ENCODE peak calls at places on chromosomes 11 and 22, in four cellular contexts. V is HL-60, H is K562, Y is GM12878. R is an unnamed sample.

GRCh38 chr22:37328017-37328416 is 45.7 kb downstream of the CYTH4 start:
- DNase-seq in V (no peak), H (no peak), Y (no peak), R (no peak)

GRCh38 chr11:75351541-75352416 is at the start of gene ARRB1:
- DNase-seq in V (peak; percentile 82), H (peak; percentile 93), Y (no peak), R (no peak)

GRCh38 chr11:12408156-12408770 is 30.9 kb downstream of the PARVA start:
- DNase-seq in V (no peak), H (no peak), Y (no peak), R (no peak)

GRCh38 chr11:10743354-10744035 is 7.6 kb upstream of the CTR9 start:
- DNase-seq in V (no peak), H (peak; percentile 50), Y (no peak), R (no peak)

GRCh38 chr11:113014731-113015455 is 53.7 kb downstream of the NCAM1 start:
- DNase-seq in V (no peak), H (no peak), Y (no peak), R (no peak)

GRCh38 chr11:35978891-35979290 is 35.0 kb downstream of the LDLRAD3 start:
- DNase-seq in V (no peak), H (no peak), Y (no peak), R (no peak)

GRCh38 chr22:30010789-30011405 is 69.4 kb upstream of the HORMAD2 start:
- DNase-seq in V (no peak), H (no peak), Y (no peak), R (no peak)

GRCh38 chr11:119368121-119369034 is 13.1 kb downstream of the USP2 start:
- DNase-seq in V (no peak), H (peak; percentile 85), Y (no peak), R (no peak)

GRCh38 chr11:112511906-112512305 is 251.2 kb upstream of the PLET1 start:
- DNase-seq in V (no peak), H (no peak), Y (no peak), R (no peak)

GRCh38 chr22:41285441-41285819 is 557 bp downstream of the RANGAP1 start:
- DNase-seq in V (peak; percentile 55), H (peak; percentile 84), Y (no peak), R (peak; percentile 69)

GRCh38 chr11:6240139-6240538 is 1.2 kb downstream of the CNGA4 start:
- DNase-seq in V (no peak), H (no peak), Y (no peak), R (no peak)

GRCh38 chr11:58507355-58507754 is 550 bp downstream of the OR5B21 start:
- DNase-seq in V (no peak), H (no peak), Y (no peak), R (no peak)

GRCh38 chr11:119149371-119150275 is 771 bp downstream of the ABCG4 start:
- DNase-seq in V (no peak), H (no peak), Y (no peak), R (no peak)

GRCh38 chr22:22703715-22704114 is 59.3 kb downstream of the GGTLC2 start:
- DNase-seq in V (no peak), H (no peak), Y (no peak), R (no peak)

GRCh38 chr11:64396079-64396591 is 37.2 kb downstream of the RPS6KA4 start:
- DNase-seq in V (no peak), H (no peak), Y (no peak), R (no peak)

GRCh38 chr11:86116386-86116726 is 47.5 kb upstream of the PICALM start:
- DNase-seq in V (no peak), H (no peak), Y (peak; percentile 77), R (peak; percentile 31)

GRCh38 chr11:28976012-28976800 is 868.0 kb downstream of the METTL15 start:
- DNase-seq in V (no peak), H (no peak), Y (no peak), R (no peak)

GRCh38 chr11:78419327-78419726 is 1.7 kb upstream of the GAB2 start:
- DNase-seq in V (peak; percentile 37), H (no peak), Y (no peak), R (no peak)

GRCh38 chr11:131301306-131301705 is 69.1 kb upstream of the NTM start:
- DNase-seq in V (no peak), H (no peak), Y (no peak), R (no peak)

GRCh38 chr22:25702046-25702445 is 39.9 kb upstream of the MYO18B start:
- DNase-seq in V (no peak), H (no peak), Y (no peak), R (no peak)

GRCh38 chr11:80532633-80533232 is 1091.9 kb upstream of the TENM4 start:
- DNase-seq in V (no peak), H (no peak), Y (no peak), R (no peak)

GRCh38 chr11:124898711-124899110 is 1.0 kb upstream of the ROBO4 start:
- DNase-seq in V (no peak), H (no peak), Y (no peak), R (no peak)

GRCh38 chr11:124518900-124519541 is 24.4 kb downstream of the OR8B12 start:
- DNase-seq in V (no peak), H (no peak), Y (no peak), R (no peak)

GRCh38 chr11:93817426-93818348 is 32.7 kb downstream of the VSTM5 start:
- DNase-seq in V (no peak), H (no peak), Y (no peak), R (no peak)

GRCh38 chr11:57073121-57073520 is 84.4 kb downstream of the OR5AK2 start:
- DNase-seq in V (no peak), H (no peak), Y (no peak), R (no peak)

GRCh38 chr11:57069942-57070341 is 81.2 kb downstream of the OR5AK2 start:
- DNase-seq in V (peak; percentile 1), H (no peak), Y (no peak), R (no peak)

GRCh38 chr11:57071829-57072228 is 83.1 kb downstream of the OR5AK2 start:
- DNase-seq in V (no peak), H (no peak), Y (no peak), R (no peak)

DNA sequence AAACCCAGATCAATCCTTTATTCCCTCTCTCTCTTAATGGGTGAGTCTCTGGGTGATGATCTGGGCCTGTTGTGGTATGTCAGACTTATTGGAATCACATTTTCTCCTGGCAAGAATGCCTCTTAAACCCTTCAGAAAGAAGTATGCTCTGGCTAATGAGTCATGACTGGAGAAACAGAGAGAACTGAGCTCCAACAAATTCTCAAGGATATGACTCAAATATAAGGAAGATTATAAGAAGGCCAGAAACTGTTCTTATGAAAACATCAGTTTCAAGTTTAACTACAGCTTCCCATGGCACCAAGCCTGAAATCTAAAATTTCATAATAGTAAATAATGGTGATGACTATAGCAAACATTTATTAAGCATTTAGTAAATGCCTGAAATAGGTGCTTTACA is 83.9 kb downstream of the OR5AK2 start:
- DNase-seq in V (no peak), H (no peak), Y (no peak), R (no peak)
- TF ChIP-seq SPI1 in V (no peak), H (no peak), Y (no peak), R (no peak)

GRCh38 chr11:8022876-8023275 is 35.7 kb downstream of the EIF3F start:
- DNase-seq in V (no peak), H (no peak), Y (no peak), R (no peak)
- TF ChIP-seq SPI1 in V (no peak), H (no peak), Y (no peak), R (no peak)

GRCh38 chr11:2473361-2474058 is 28.7 kb downstream of the KCNQ1 start:
- DNase-seq in V (no peak), H (no peak), Y (no peak), R (no peak)
- TF ChIP-seq SPI1 in V (no peak), H (no peak), Y (no peak), R (no peak)

GRCh38 chr22:31187627-31188026 is 24.5 kb upstream of the LIMK2 start:
- DNase-seq in V (no peak), H (no peak), Y (no peak), R (no peak)
- TF ChIP-seq SPI1 in V (no peak), H (no peak), Y (no peak), R (no peak)

GRCh38 chr11:61827573-61828378 is at the start of gene FADS2:
- DNase-seq in V (peak; percentile 87), H (no peak), Y (peak; percentile 81), R (peak; percentile 88)
- TF ChIP-seq SPI1 in V (no peak), H (no peak), Y (peak; percentile 5), R (no peak)

DNA sequence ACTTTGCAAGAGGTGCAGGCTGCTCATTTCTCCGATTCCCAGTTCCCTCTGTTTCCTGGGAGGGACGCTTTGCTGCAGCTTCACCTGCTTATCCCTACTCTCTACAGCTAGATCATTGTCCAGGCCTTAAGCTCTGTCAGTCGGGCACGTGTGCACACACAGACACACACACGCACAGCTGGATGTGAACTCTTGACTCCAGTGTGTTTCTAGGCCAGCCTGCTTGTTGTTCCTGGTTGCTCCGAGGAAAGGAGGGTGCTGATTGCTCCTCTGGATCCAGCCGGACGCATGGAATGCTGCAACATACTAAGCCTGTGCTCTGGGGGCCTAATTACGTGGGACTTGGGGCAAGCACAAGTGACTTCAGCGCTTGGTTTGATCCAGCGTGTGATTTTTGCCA is 19.7 kb downstream of the ZNRF3 start:
- DNase-seq in V (no peak), H (no peak), Y (no peak), R (no peak)
- TF ChIP-seq SPI1 in V (no peak), H (no peak), Y (no peak), R (no peak)